ENCODE peak calls at places on chromosomes 6 and 20, in five cellular contexts. K, J, B, T and G are unnamed samples.

GRCh38 chr20:62489186-62489939 is 13.6 kb upstream of the GATA5 start:
- DNase-seq in K (no peak), J (no peak), B (no peak), T (no peak), G (no peak)

GRCh38 chr20:10728873-10729670 is 55.3 kb upstream of the JAG1 start:
- DNase-seq in K (no peak), J (no peak), B (no peak), T (no peak), G (no peak)

GRCh38 chr20:58405504-58406291 is 16.7 kb downstream of the VAPB start:
- DNase-seq in K (peak; percentile 1), J (no peak), B (no peak), T (no peak), G (no peak)

GRCh38 chr20:1367479-1367878 is 25.4 kb downstream of the FKBP1A start:
- DNase-seq in K (no peak), J (no peak), B (no peak), T (no peak), G (no peak)

GRCh38 chr20:43938932-43939761 is 24.5 kb downstream of the TOX2 start:
- DNase-seq in K (peak; percentile 60), J (no peak), B (peak; percentile 93), T (peak; percentile 100), G (no peak)

GRCh38 chr6:14559754-14560527 is 442.4 kb downstream of the CD83 start:
- DNase-seq in K (no peak), J (no peak), B (no peak), T (no peak), G (no peak)

GRCh38 chr6:16318538-16318937 is 80.2 kb downstream of the GMPR start:
- DNase-seq in K (no peak), J (no peak), B (no peak), T (peak; percentile 85), G (no peak)

GRCh38 chr20:44134897-44135810 is 51.8 kb downstream of the JPH2 start:
- DNase-seq in K (no peak), J (no peak), B (no peak), T (no peak), G (no peak)

GRCh38 chr20:13307562-13308163 is 86.6 kb downstream of the ISM1 start:
- DNase-seq in K (no peak), J (no peak), B (no peak), T (no peak), G (no peak)

GRCh38 chr6:152462716-152463115 is 174.4 kb downstream of the SYNE1 start:
- DNase-seq in K (no peak), J (no peak), B (peak; percentile 30), T (no peak), G (no peak)

GRCh38 chr20:41136336-41136694 is 1.0 kb upstream of the PLCG1 start:
- DNase-seq in K (no peak), J (no peak), B (peak; percentile 10), T (no peak), G (no peak)

GRCh38 chr6:91965872-91966271 is 1379.0 kb upstream of the MAP3K7 start:
- DNase-seq in K (no peak), J (no peak), B (no peak), T (no peak), G (no peak)

GRCh38 chr6:12105271-12105670 is 93.2 kb downstream of the HIVEP1 start:
- DNase-seq in K (no peak), J (no peak), B (no peak), T (no peak), G (no peak)

GRCh38 chr6:37396571-37397185 is 36.3 kb upstream of the CMTR1 start:
- DNase-seq in K (no peak), J (no peak), B (peak; percentile 15), T (peak; percentile 57), G (no peak)

DNA sequence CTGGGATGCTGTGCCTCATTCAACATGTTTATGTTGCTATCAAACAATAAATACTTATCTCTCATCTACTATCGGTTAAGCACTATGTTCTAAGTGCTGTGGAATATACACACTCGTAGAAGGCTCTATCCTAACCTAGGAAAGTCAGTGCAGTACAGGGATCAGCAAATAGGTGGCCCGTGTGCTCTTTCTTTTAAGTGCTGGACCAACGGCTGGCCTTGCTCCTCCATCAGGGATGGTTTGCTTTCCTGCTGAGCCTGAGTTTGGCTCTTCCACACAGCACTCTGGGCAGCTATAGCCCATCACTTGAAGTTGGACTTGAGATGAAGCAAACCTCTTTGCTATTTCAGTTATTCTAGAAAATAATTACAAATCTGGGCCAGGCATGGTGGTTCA is 66.9 kb upstream of the KCNK16 start:
- DNase-seq in K (no peak), J (no peak), B (peak; percentile 46), T (peak; percentile 27), G (no peak)
- TF ChIP-seq CTCF in K (no peak), J (peak; percentile 41), B (peak; percentile 46), T (peak; percentile 25), G (no peak)

DNA sequence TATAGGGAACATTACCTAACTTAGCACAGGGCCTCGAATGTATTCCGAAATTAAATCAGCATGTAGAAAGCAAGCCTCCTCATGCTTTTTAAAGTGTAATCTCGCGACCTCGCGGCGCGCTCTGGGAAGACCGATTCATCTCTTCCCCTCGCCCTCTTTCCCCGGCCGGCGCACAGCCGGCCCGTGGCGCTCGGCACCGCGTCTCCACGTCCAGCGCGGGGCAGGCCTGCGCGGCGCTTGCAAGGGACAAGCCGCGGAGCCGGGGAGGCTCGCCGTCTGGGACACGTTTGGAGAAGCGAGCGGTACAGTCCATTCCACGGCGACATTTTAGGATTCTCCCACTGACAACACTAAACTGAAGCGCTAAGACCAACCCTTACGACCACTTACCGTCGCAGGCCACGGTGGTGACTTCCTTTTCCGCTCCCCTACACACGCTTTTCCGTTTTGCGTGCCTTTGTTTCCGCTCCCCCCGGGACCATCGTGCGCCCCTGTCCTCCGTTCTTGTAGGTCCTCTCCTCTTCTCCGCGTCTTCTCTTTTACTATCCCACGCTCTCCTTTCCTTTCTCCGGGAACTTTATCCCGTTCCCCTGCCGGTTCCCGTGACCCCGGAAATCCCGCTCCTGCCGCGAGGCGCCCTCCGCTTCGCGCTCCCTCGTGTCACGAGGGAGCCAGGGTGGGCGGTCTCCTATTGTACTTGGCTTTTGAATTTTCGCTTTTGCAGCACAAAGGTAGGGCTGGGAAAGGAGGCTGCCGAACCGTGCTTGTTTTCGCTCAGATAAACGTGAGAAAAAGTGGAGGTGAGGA is at the start of gene ECHDC1:
- DNase-seq in K (peak; percentile 42), J (peak; percentile 47), B (peak; percentile 92), T (peak; percentile 73), G (no peak)
- TF ChIP-seq CTCF in K (no peak), J (no peak), B (no peak), T (no peak), G (no peak)

GRCh38 chr20:25532015-25532751 is 53.1 kb downstream of the NINL start:
- DNase-seq in K (no peak), J (no peak), B (no peak), T (no peak), G (no peak)
- TF ChIP-seq CTCF in K (no peak), J (no peak), B (no peak), T (no peak), G (no peak)

GRCh38 chr6:88422831-88423230 is 256.7 kb upstream of the CNR1 start:
- DNase-seq in K (no peak), J (no peak), B (peak; percentile 1), T (peak; percentile 29), G (no peak)
- TF ChIP-seq CTCF in K (no peak), J (no peak), B (peak; percentile 38), T (no peak), G (no peak)

GRCh38 chr6:44133981-44134711 is 6.8 kb downstream of the TMEM63B start:
- DNase-seq in K (no peak), J (no peak), B (no peak), T (no peak), G (no peak)

GRCh38 chr6:44133003-44133931 is 5.9 kb downstream of the TMEM63B start:
- DNase-seq in K (peak; percentile 16), J (no peak), B (peak; percentile 80), T (peak; percentile 42), G (peak; percentile 87)

GRCh38 chr6:44135173-44135748 is 7.9 kb downstream of the TMEM63B start:
- DNase-seq in K (no peak), J (no peak), B (no peak), T (no peak), G (no peak)

GRCh38 chr6:44138717-44139350 is 11.5 kb downstream of the TMEM63B start:
- DNase-seq in K (no peak), J (no peak), B (no peak), T (no peak), G (no peak)

GRCh38 chr6:44135875-44136274 is 8.5 kb downstream of the TMEM63B start:
- DNase-seq in K (no peak), J (no peak), B (no peak), T (no peak), G (no peak)
- TF ChIP-seq CTCF in K (no peak), J (no peak), B (peak; percentile 12), T (no peak), G (no peak)

DNA sequence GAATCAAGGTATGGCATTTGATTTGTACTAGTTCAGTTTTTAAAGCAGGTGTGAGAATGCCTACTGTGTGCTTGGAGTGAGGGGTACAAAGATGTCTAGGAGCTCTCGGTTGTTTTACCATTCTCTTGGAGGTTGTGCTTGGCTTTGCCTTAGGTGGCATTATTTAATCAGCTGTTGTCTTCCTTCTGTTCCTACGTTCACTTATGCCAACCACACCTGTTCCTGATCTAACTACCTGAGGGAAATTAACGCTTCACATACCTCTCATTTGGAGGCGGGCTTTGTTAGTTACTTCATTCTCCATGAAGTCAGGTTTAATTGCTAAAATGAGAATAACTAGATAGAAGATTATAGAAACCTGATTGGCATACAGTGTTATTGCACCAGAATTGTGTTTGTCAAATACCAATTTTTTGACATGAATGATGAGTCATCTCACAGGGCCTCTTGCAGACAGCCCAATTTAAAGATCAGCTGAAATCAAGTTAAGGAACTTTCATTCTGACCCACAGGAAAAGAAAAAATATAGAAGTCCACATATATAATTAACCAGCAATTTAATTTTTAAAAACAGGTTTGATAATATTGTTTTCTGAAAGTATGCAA is 24.8 kb upstream of the PBOV1 start:
- DNase-seq in K (no peak), J (no peak), B (no peak), T (no peak), G (no peak)
- TF ChIP-seq CTCF in K (no peak), J (no peak), B (no peak), T (no peak), G (no peak)

GRCh38 chr6:45378324-45378926 is 691 bp upstream of the SUPT3H start:
- DNase-seq in K (no peak), J (no peak), B (no peak), T (no peak), G (no peak)
- TF ChIP-seq CTCF in K (no peak), J (no peak), B (no peak), T (no peak), G (no peak)